ENCODE peak calls at places on chromosomes 7 and 10, in four cellular contexts. M is transverse colon, C is stomach, T is tibial nerve. D is an unnamed sample.

GRCh38 chr10:53957401-53957800 is 843.6 kb downstream of the PCDH15 start:
- DNase-seq in M (no peak), C (no peak), T (no peak), D (no peak)

GRCh38 chr10:117071293-117072050 is 66.5 kb upstream of the SHTN1 start:
- DNase-seq in M (no peak), C (no peak), T (no peak), D (no peak)

GRCh38 chr7:148044173-148044572 is 546.4 kb upstream of the C7orf33 start:
- DNase-seq in M (no peak), C (no peak), T (no peak), D (no peak)

GRCh38 chr7:47405921-47406765 is 175.8 kb downstream of the TNS3 start:
- DNase-seq in M (peak; percentile 73), C (peak; percentile 93), T (peak; percentile 56), D (peak; percentile 86)

GRCh38 chr7:66099551-66100407 is 14.9 kb upstream of the CRCP start:
- DNase-seq in M (peak; percentile 87), C (peak; percentile 83), T (peak; percentile 35), D (peak; percentile 80)

GRCh38 chr10:7311256-7312178 is 99.3 kb downstream of the SFMBT2 start:
- DNase-seq in M (no peak), C (no peak), T (no peak), D (no peak)

GRCh38 chr7:104306788-104307187 is 21.6 kb upstream of the LHFPL3 start:
- DNase-seq in M (no peak), C (no peak), T (no peak), D (no peak)

GRCh38 chr10:3757638-3758490 is 27.1 kb downstream of the KLF6 start:
- DNase-seq in M (no peak), C (no peak), T (no peak), D (no peak)

GRCh38 chr7:2800923-2801682 is 43.0 kb downstream of the GNA12 start:
- DNase-seq in M (no peak), C (no peak), T (no peak), D (no peak)

GRCh38 chr10:36779238-36779846 is 346.1 kb upstream of the ANKRD30A start:
- DNase-seq in M (peak; percentile 11), C (no peak), T (no peak), D (no peak)

GRCh38 chr7:24888653-24889052 is 91.3 kb downstream of the OSBPL3 start:
- DNase-seq in M (no peak), C (no peak), T (no peak), D (no peak)

GRCh38 chr7:115632636-115633035 is 397.9 kb downstream of the TFEC start:
- DNase-seq in M (no peak), C (no peak), T (no peak), D (no peak)

GRCh38 chr7:22759721-22760120 is 32.7 kb downstream of the IL6 start:
- DNase-seq in M (no peak), C (no peak), T (no peak), D (no peak)

DNA sequence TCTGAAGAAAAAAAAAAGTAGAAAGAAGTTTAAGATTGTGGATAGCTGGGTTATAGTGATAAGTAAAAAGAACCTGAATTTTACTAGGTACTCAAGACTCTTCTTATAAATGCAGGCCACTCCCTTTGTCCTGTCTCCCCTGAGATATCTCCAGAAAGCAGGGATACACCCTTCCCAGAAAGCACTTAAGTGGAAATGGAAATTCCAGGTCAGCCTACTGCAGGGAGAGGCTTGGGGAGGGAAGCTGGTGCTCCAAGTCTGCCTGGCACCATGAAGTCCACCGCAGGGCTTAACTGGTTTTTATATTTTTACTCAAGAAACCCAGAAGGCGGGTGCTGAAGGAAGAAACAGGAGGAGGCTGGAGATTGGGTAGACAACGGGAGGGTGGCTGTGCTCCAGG is 162.3 kb downstream of the INHBA start:
- DNase-seq in M (no peak), C (no peak), T (no peak), D (no peak)
- TF ChIP-seq CTCF in M (no peak), C (no peak), T (no peak), D (no peak)

DNA sequence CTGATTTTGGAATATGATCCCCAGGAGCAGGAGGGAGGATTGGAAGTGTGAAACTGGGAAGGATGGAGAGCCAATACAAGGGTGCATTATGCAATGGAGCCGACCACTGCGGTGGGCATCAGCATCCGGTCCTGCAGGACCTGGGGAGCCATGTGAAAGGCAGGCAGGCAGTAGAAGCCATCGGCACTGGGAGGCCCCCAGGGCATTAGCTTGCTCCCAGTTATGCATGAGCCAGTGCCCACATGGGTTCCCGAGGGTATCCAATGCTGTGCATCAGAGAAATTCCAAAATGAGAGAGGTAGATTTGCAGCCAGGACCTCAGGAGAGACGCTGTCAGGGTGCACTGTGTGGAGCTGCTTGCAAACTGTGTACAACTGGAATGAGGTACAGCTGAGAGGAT is 8.7 kb upstream of the KCP start:
- DNase-seq in M (no peak), C (no peak), T (no peak), D (peak; percentile 10)
- H3K27me3 ChIP-seq in M (peaks cover 51% of the 10 kb centered on the region), C (peaks cover 91% of the 10 kb centered on the region), T (no peaks in the 10 kb centered on the region), D (peaks cover 22% of the 10 kb centered on the region)

GRCh38 chr10:72058989-72059842 is 29.1 kb downstream of the SPOCK2 start:
- DNase-seq in M (no peak), C (no peak), T (no peak), D (no peak)
- TF ChIP-seq EP300 in M (no peak), C (no peak), T (no peak), D (no peak)

DNA sequence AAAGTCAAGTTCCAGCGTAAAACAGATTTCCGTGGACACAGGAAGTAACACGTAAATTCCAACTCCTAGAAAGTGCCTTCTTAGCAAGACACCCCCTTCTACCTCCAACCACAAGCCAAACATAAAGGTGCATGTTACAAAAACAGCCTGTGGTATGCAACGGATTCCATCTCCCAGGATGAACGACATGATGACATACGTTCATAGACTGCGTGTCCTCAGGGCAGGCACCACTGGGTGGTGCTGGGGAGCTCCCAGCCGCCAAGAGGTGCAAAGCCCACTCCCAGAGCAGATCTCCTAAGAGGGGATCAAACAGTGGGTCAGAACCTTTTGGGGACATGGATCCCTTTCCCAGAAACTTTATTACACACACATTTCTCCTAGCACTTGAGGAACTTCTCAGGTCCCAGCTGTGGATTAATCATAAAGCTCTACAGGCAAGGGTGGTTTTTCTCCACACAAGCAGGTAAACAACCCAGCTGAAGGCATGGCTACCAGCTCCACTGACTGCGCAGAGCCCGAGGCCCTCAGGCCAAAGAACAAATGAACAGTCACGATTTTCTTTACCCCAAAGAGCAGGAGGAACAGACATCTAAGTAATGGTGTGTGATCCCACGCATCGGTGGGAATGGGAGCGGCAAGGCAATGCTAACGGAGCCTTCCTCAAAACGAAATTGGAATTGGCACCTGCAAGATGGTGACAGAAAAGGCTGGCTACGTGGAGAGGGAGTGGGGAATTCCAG is 13.8 kb downstream of the PSAP start:
- DNase-seq in M (no peak), C (no peak), T (no peak), D (no peak)
- TF ChIP-seq CTCF in M (no peak), C (no peak), T (no peak), D (no peak)

DNA sequence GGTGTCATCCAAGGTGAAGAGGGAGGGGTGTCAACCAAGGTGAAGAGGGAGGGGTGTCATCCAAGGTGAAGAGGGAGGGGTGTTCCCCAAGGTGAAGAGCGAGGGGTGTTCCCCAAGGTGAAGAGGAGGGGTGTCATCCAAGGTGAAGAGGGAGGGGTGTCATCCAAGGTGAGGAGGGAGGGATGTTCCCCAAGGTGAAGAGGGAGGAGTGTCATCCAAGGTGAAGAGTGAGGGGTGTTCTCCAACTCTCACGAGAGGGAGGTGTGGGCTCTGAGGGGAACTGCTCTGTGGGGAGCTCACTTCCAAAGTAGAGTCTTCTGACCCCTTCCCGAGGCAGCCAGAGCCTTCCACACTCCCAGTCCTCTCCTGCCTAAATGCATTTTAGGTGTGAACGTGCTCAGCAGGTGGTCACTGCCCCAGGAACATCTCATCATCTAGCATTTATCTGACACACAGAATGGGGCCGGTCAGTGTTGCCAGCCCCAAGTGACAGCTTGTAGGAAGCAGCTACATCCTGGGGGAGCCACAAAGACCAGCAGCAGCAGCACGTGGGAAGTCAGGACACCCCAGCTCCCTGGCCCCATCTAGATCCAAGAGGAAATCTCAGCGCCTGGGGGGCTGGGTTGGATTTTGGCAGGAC is 323.8 kb downstream of the GLRX3 start:
- DNase-seq in M (no peak), C (no peak), T (no peak), D (no peak)
- H3K27me3 ChIP-seq in M (no peaks in the 10 kb centered on the region), C (peaks cover 6% of the 10 kb centered on the region), T (no peaks in the 10 kb centered on the region), D (no peaks in the 10 kb centered on the region)

GRCh38 chr7:40297741-40298311 is 163.0 kb downstream of the SUGCT start:
- DNase-seq in M (no peak), C (no peak), T (no peak), D (no peak)
- TF ChIP-seq EP300 in M (no peak), C (no peak), T (no peak), D (no peak)

GRCh38 chr10:43255644-43256431 is 11.0 kb downstream of the RASGEF1A start:
- DNase-seq in M (no peak), C (peak; percentile 27), T (no peak), D (no peak)
- TF ChIP-seq CTCF in M (no peak), C (no peak), T (peak; percentile 43), D (peak; percentile 28)

DNA sequence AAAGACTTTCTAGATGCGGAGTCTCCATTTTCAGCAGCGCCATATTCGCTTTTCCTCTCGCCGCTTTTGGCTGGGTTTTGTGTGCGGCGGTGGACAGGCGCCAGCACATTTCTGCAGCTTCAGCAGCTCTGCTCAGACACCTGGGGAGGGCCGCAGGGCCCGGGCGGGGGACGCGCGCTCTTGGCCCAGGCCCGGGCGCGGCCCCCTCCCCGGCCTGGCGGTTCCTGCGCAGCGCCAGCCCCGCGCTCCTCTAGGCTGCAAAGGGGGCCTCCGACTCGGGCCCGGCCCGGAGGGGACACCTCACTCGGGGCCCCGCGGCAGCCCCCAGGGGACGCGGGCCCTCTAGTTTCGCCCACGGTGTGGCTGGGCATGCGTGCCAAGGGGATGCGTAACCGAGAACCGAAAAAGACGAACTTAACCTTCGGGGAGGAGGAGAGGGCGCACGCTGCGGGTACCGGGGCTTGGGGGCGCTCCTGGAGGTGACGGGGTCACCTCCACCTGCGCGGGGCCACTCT is 34.5 kb upstream of the EBLN1 start:
- DNase-seq in M (peak; percentile 27), C (peak; percentile 33), T (peak; percentile 38), D (peak; percentile 38)
- H3K27me3 ChIP-seq in M (peaks cover 55% of the 10 kb centered on the region), C (peaks cover 16% of the 10 kb centered on the region), T (no peaks in the 10 kb centered on the region), D (no peaks in the 10 kb centered on the region)

GRCh38 chr7:81583090-81583489 is 186.8 kb downstream of the HGF start:
- DNase-seq in M (no peak), C (no peak), T (no peak), D (no peak)

GRCh38 chr7:81584667-81585066 is 185.2 kb downstream of the HGF start:
- DNase-seq in M (no peak), C (no peak), T (no peak), D (no peak)

GRCh38 chr7:81583882-81584533 is 185.8 kb downstream of the HGF start:
- DNase-seq in M (no peak), C (no peak), T (no peak), D (no peak)
- TF ChIP-seq EP300 in M (no peak), C (no peak), T (no peak), D (no peak)